ENCODE peak calls at places on chromosomes 3 and 15, in five cellular contexts. One of them, this sample, is unnamed.

GRCh38 chr3:65593780-65594752 is 444.7 kb downstream of the MAGI1 start:
- DNase-seq in glutamatergic neuron: no peak
- DNase-seq in NCI-H1417 treated with DMSO at 0.1 percent for 48 hours: no peak
- DNase-seq in fibroblast of lung: no peak
- DNase-seq in NCI-H2171 treated with DMSO at 0.1 percent for 48 hours: peak; percentile 3
- DNase-seq in this sample: no peak

GRCh38 chr15:71790081-71790480 is 20.3 kb upstream of the NR2E3 start:
- DNase-seq in NCI-H2171 treated with DMSO at 0.1 percent for 48 hours: no peak
- DNase-seq in NCI-H1417 treated with DMSO at 0.1 percent for 48 hours: no peak
- DNase-seq in fibroblast of lung: peak; percentile 76
- DNase-seq in glutamatergic neuron: no peak
- DNase-seq in this sample: no peak

GRCh38 chr15:72599855-72600464 is 54.5 kb upstream of the GOLGA6B start:
- DNase-seq in NCI-H1417 treated with DMSO at 0.1 percent for 48 hours: no peak
- DNase-seq in fibroblast of lung: peak; percentile 47
- DNase-seq in NCI-H2171 treated with DMSO at 0.1 percent for 48 hours: peak; percentile 53
- DNase-seq in glutamatergic neuron: no peak
- DNase-seq in this sample: peak; percentile 73

GRCh38 chr3:13621381-13622221 is 72.7 kb downstream of the FBLN2 start:
- DNase-seq in fibroblast of lung: no peak
- DNase-seq in NCI-H2171 treated with DMSO at 0.1 percent for 48 hours: no peak
- DNase-seq in glutamatergic neuron: no peak
- DNase-seq in NCI-H1417 treated with DMSO at 0.1 percent for 48 hours: no peak
- DNase-seq in this sample: no peak

GRCh38 chr3:112092439-112093179 is 6.4 kb downstream of the C3orf52 start:
- DNase-seq in NCI-H1417 treated with DMSO at 0.1 percent for 48 hours: no peak
- DNase-seq in NCI-H2171 treated with DMSO at 0.1 percent for 48 hours: no peak
- DNase-seq in fibroblast of lung: peak; percentile 71
- DNase-seq in glutamatergic neuron: no peak
- DNase-seq in this sample: peak; percentile 43

GRCh38 chr3:141651405-141651804 is 86.7 kb upstream of the RNF7 start:
- DNase-seq in glutamatergic neuron: no peak
- DNase-seq in fibroblast of lung: no peak
- DNase-seq in NCI-H2171 treated with DMSO at 0.1 percent for 48 hours: no peak
- DNase-seq in NCI-H1417 treated with DMSO at 0.1 percent for 48 hours: no peak
- DNase-seq in this sample: no peak

GRCh38 chr3:16064660-16065414 is 109.6 kb upstream of the GALNT15 start:
- DNase-seq in fibroblast of lung: peak; percentile 96
- DNase-seq in glutamatergic neuron: no peak
- DNase-seq in NCI-H1417 treated with DMSO at 0.1 percent for 48 hours: no peak
- DNase-seq in NCI-H2171 treated with DMSO at 0.1 percent for 48 hours: no peak
- DNase-seq in this sample: peak; percentile 66

GRCh38 chr3:124818398-124819150 is 68.6 kb downstream of the ITGB5 start:
- DNase-seq in glutamatergic neuron: no peak
- DNase-seq in NCI-H2171 treated with DMSO at 0.1 percent for 48 hours: no peak
- DNase-seq in NCI-H1417 treated with DMSO at 0.1 percent for 48 hours: no peak
- DNase-seq in fibroblast of lung: peak; percentile 84
- DNase-seq in this sample: no peak

GRCh38 chr3:57682284-57682683 is 10.6 kb downstream of the DENND6A start:
- DNase-seq in fibroblast of lung: peak; percentile 32
- DNase-seq in glutamatergic neuron: no peak
- DNase-seq in NCI-H1417 treated with DMSO at 0.1 percent for 48 hours: no peak
- DNase-seq in NCI-H2171 treated with DMSO at 0.1 percent for 48 hours: no peak
- DNase-seq in this sample: peak; percentile 20

GRCh38 chr3:189507856-189508255 is 123.3 kb upstream of the TP63 start:
- DNase-seq in glutamatergic neuron: no peak
- DNase-seq in fibroblast of lung: no peak
- DNase-seq in NCI-H1417 treated with DMSO at 0.1 percent for 48 hours: no peak
- DNase-seq in NCI-H2171 treated with DMSO at 0.1 percent for 48 hours: no peak
- DNase-seq in this sample: no peak

GRCh38 chr15:90762109-90762508 is 45.0 kb downstream of the BLM start:
- DNase-seq in NCI-H2171 treated with DMSO at 0.1 percent for 48 hours: no peak
- DNase-seq in NCI-H1417 treated with DMSO at 0.1 percent for 48 hours: no peak
- DNase-seq in glutamatergic neuron: no peak
- DNase-seq in fibroblast of lung: no peak
- DNase-seq in this sample: peak; percentile 67

GRCh38 chr3:71247221-71247947 is 336.1 kb downstream of the FOXP1 start:
- DNase-seq in NCI-H2171 treated with DMSO at 0.1 percent for 48 hours: peak; percentile 17
- DNase-seq in fibroblast of lung: peak; percentile 50
- DNase-seq in glutamatergic neuron: peak; percentile 76
- DNase-seq in NCI-H1417 treated with DMSO at 0.1 percent for 48 hours: no peak
- DNase-seq in this sample: peak; percentile 44

GRCh38 chr15:79680721-79681120 is 216.1 kb downstream of the MTHFS start:
- DNase-seq in NCI-H2171 treated with DMSO at 0.1 percent for 48 hours: no peak
- DNase-seq in NCI-H1417 treated with DMSO at 0.1 percent for 48 hours: no peak
- DNase-seq in fibroblast of lung: peak; percentile 88
- DNase-seq in glutamatergic neuron: no peak
- DNase-seq in this sample: peak; percentile 66

GRCh38 chr15:39594764-39595620 is 14.1 kb downstream of the THBS1 start:
- DNase-seq in NCI-H2171 treated with DMSO at 0.1 percent for 48 hours: no peak
- DNase-seq in NCI-H1417 treated with DMSO at 0.1 percent for 48 hours: no peak
- DNase-seq in glutamatergic neuron: no peak
- DNase-seq in fibroblast of lung: peak; percentile 63
- DNase-seq in this sample: no peak

GRCh38 chr15:48722764-48723661 is 77.5 kb upstream of the FBN1 start:
- DNase-seq in fibroblast of lung: peak; percentile 93
- DNase-seq in NCI-H2171 treated with DMSO at 0.1 percent for 48 hours: no peak
- DNase-seq in glutamatergic neuron: no peak
- DNase-seq in NCI-H1417 treated with DMSO at 0.1 percent for 48 hours: no peak
- DNase-seq in this sample: peak; percentile 83

GRCh38 chr15:74423443-74424257 is 10.1 kb downstream of the SEMA7A start:
- DNase-seq in fibroblast of lung: no peak
- DNase-seq in glutamatergic neuron: no peak
- DNase-seq in NCI-H2171 treated with DMSO at 0.1 percent for 48 hours: no peak
- DNase-seq in NCI-H1417 treated with DMSO at 0.1 percent for 48 hours: no peak
- DNase-seq in this sample: no peak

GRCh38 chr15:40942865-40943264 is 10.4 kb upstream of the CHAC1 start:
- DNase-seq in glutamatergic neuron: no peak
- DNase-seq in NCI-H2171 treated with DMSO at 0.1 percent for 48 hours: no peak
- DNase-seq in NCI-H1417 treated with DMSO at 0.1 percent for 48 hours: no peak
- DNase-seq in fibroblast of lung: no peak
- DNase-seq in this sample: no peak

GRCh38 chr3:151864423-151865101 is 8.9 kb upstream of the SUCNR1 start:
- DNase-seq in glutamatergic neuron: no peak
- DNase-seq in NCI-H1417 treated with DMSO at 0.1 percent for 48 hours: no peak
- DNase-seq in NCI-H2171 treated with DMSO at 0.1 percent for 48 hours: no peak
- DNase-seq in fibroblast of lung: peak; percentile 85
- DNase-seq in this sample: peak; percentile 57

GRCh38 chr3:146895026-146895749 is 290.0 kb upstream of the PLSCR5 start:
- DNase-seq in fibroblast of lung: peak; percentile 69
- DNase-seq in glutamatergic neuron: no peak
- DNase-seq in NCI-H2171 treated with DMSO at 0.1 percent for 48 hours: no peak
- DNase-seq in NCI-H1417 treated with DMSO at 0.1 percent for 48 hours: no peak
- DNase-seq in this sample: peak; percentile 70

GRCh38 chr3:101722394-101723173 is 1.8 kb upstream of the CEP97 start:
- DNase-seq in glutamatergic neuron: no peak
- DNase-seq in NCI-H2171 treated with DMSO at 0.1 percent for 48 hours: no peak
- DNase-seq in NCI-H1417 treated with DMSO at 0.1 percent for 48 hours: no peak
- DNase-seq in fibroblast of lung: no peak
- DNase-seq in this sample: no peak

GRCh38 chr15:30033211-30033610 is 49.5 kb upstream of the GOLGA8J start:
- DNase-seq in NCI-H2171 treated with DMSO at 0.1 percent for 48 hours: no peak
- DNase-seq in glutamatergic neuron: no peak
- DNase-seq in NCI-H1417 treated with DMSO at 0.1 percent for 48 hours: no peak
- DNase-seq in fibroblast of lung: no peak
- DNase-seq in this sample: no peak

GRCh38 chr3:148102156-148102555 is 595.5 kb upstream of the AGTR1 start:
- DNase-seq in NCI-H1417 treated with DMSO at 0.1 percent for 48 hours: no peak
- DNase-seq in NCI-H2171 treated with DMSO at 0.1 percent for 48 hours: no peak
- DNase-seq in fibroblast of lung: no peak
- DNase-seq in glutamatergic neuron: no peak
- DNase-seq in this sample: no peak

GRCh38 chr3:40035177-40035576 is 225.8 kb downstream of the MYRIP start:
- DNase-seq in NCI-H1417 treated with DMSO at 0.1 percent for 48 hours: no peak
- DNase-seq in fibroblast of lung: peak; percentile 58
- DNase-seq in glutamatergic neuron: no peak
- DNase-seq in NCI-H2171 treated with DMSO at 0.1 percent for 48 hours: no peak
- DNase-seq in this sample: peak; percentile 23

GRCh38 chr15:31387101-31387482 is 60.5 kb downstream of the KLF13 start:
- DNase-seq in NCI-H1417 treated with DMSO at 0.1 percent for 48 hours: no peak
- DNase-seq in glutamatergic neuron: no peak
- DNase-seq in NCI-H2171 treated with DMSO at 0.1 percent for 48 hours: no peak
- DNase-seq in fibroblast of lung: no peak
- DNase-seq in this sample: no peak

GRCh38 chr3:55500555-55501340 is 13.6 kb upstream of the WNT5A start:
- DNase-seq in NCI-H2171 treated with DMSO at 0.1 percent for 48 hours: no peak
- DNase-seq in fibroblast of lung: peak; percentile 87
- DNase-seq in glutamatergic neuron: no peak
- DNase-seq in NCI-H1417 treated with DMSO at 0.1 percent for 48 hours: no peak
- DNase-seq in this sample: no peak

GRCh38 chr3:109702252-109702651 is 364.9 kb upstream of the DPPA4 start:
- DNase-seq in NCI-H2171 treated with DMSO at 0.1 percent for 48 hours: no peak
- DNase-seq in fibroblast of lung: peak; percentile 96
- DNase-seq in NCI-H1417 treated with DMSO at 0.1 percent for 48 hours: no peak
- DNase-seq in glutamatergic neuron: no peak
- DNase-seq in this sample: no peak

GRCh38 chr3:190492966-190493365 is 20.9 kb upstream of the IL1RAP start:
- DNase-seq in glutamatergic neuron: no peak
- DNase-seq in fibroblast of lung: no peak
- DNase-seq in NCI-H1417 treated with DMSO at 0.1 percent for 48 hours: no peak
- DNase-seq in NCI-H2171 treated with DMSO at 0.1 percent for 48 hours: no peak
- DNase-seq in this sample: no peak

GRCh38 chr3:191141728-191142127 is 57.3 kb upstream of the OSTN start:
- DNase-seq in NCI-H2171 treated with DMSO at 0.1 percent for 48 hours: no peak
- DNase-seq in glutamatergic neuron: no peak
- DNase-seq in fibroblast of lung: peak; percentile 83
- DNase-seq in NCI-H1417 treated with DMSO at 0.1 percent for 48 hours: no peak
- DNase-seq in this sample: peak; percentile 57

GRCh38 chr15:64536244-64536836 is 76.0 kb downstream of the ZNF609 start:
- DNase-seq in fibroblast of lung: peak; percentile 91
- DNase-seq in NCI-H2171 treated with DMSO at 0.1 percent for 48 hours: no peak
- DNase-seq in glutamatergic neuron: no peak
- DNase-seq in NCI-H1417 treated with DMSO at 0.1 percent for 48 hours: no peak
- DNase-seq in this sample: peak; percentile 80

GRCh38 chr3:171306631-171307030 is 153.6 kb downstream of the TNIK start:
- DNase-seq in glutamatergic neuron: no peak
- DNase-seq in NCI-H1417 treated with DMSO at 0.1 percent for 48 hours: no peak
- DNase-seq in fibroblast of lung: peak; percentile 99
- DNase-seq in NCI-H2171 treated with DMSO at 0.1 percent for 48 hours: no peak
- DNase-seq in this sample: peak; percentile 82

GRCh38 chr15:65954289-65954741 is 85.0 kb downstream of the RAB11A start:
- DNase-seq in fibroblast of lung: peak; percentile 88
- DNase-seq in glutamatergic neuron: no peak
- DNase-seq in NCI-H1417 treated with DMSO at 0.1 percent for 48 hours: peak; percentile 69
- DNase-seq in NCI-H2171 treated with DMSO at 0.1 percent for 48 hours: no peak
- DNase-seq in this sample: no peak

GRCh38 chr15:90413411-90414379 is 25.7 kb downstream of the IQGAP1 start:
- DNase-seq in fibroblast of lung: peak; percentile 73
- DNase-seq in NCI-H2171 treated with DMSO at 0.1 percent for 48 hours: no peak
- DNase-seq in NCI-H1417 treated with DMSO at 0.1 percent for 48 hours: no peak
- DNase-seq in glutamatergic neuron: no peak
- DNase-seq in this sample: no peak

GRCh38 chr3:64612916-64613526 is 74.8 kb downstream of the ADAMTS9 start:
- DNase-seq in fibroblast of lung: peak; percentile 23
- DNase-seq in glutamatergic neuron: peak; percentile 16
- DNase-seq in NCI-H1417 treated with DMSO at 0.1 percent for 48 hours: no peak
- DNase-seq in NCI-H2171 treated with DMSO at 0.1 percent for 48 hours: no peak
- DNase-seq in this sample: no peak

GRCh38 chr3:196638922-196639516 is 475 bp upstream of the NRROS start:
- DNase-seq in glutamatergic neuron: no peak
- DNase-seq in NCI-H2171 treated with DMSO at 0.1 percent for 48 hours: no peak
- DNase-seq in fibroblast of lung: no peak
- DNase-seq in NCI-H1417 treated with DMSO at 0.1 percent for 48 hours: no peak
- DNase-seq in this sample: peak; percentile 6

GRCh38 chr15:51448592-51449494 is 107.4 kb downstream of the GLDN start:
- DNase-seq in NCI-H1417 treated with DMSO at 0.1 percent for 48 hours: no peak
- DNase-seq in fibroblast of lung: no peak
- DNase-seq in glutamatergic neuron: no peak
- DNase-seq in NCI-H2171 treated with DMSO at 0.1 percent for 48 hours: no peak
- DNase-seq in this sample: no peak

GRCh38 chr15:99720533-99720932 is 12.7 kb downstream of the LYSMD4 start:
- DNase-seq in glutamatergic neuron: no peak
- DNase-seq in NCI-H2171 treated with DMSO at 0.1 percent for 48 hours: no peak
- DNase-seq in fibroblast of lung: no peak
- DNase-seq in NCI-H1417 treated with DMSO at 0.1 percent for 48 hours: no peak
- DNase-seq in this sample: no peak

GRCh38 chr15:69755571-69756310 is 303.1 kb downstream of the RPLP1 start:
- DNase-seq in fibroblast of lung: peak; percentile 63
- DNase-seq in glutamatergic neuron: no peak
- DNase-seq in NCI-H2171 treated with DMSO at 0.1 percent for 48 hours: peak; percentile 53
- DNase-seq in NCI-H1417 treated with DMSO at 0.1 percent for 48 hours: no peak
- DNase-seq in this sample: no peak